ENCODE peak calls at places on chromosomes 3 and 15, in six cellular contexts. One of them, this sample, is unnamed.

GRCh38 chr3:42539871-42540714 is 37.6 kb downstream of the VIPR1 start:
- DNase-seq in GM12864: no peak
- DNase-seq in naive B cell: peak; percentile 54
- DNase-seq in SJCRH30: peak; percentile 39
- DNase-seq in Calu3: peak; percentile 88
- DNase-seq in neural crest cell: peak; percentile 51
- DNase-seq in this sample: peak; percentile 47

GRCh38 chr3:125511420-125512094 is 8.4 kb downstream of the SNX4 start:
- DNase-seq in GM12864: no peak
- DNase-seq in naive B cell: no peak
- DNase-seq in SJCRH30: no peak
- DNase-seq in Calu3: no peak
- DNase-seq in neural crest cell: no peak
- DNase-seq in this sample: no peak

GRCh38 chr3:129608087-129608935 is 1.8 kb upstream of the PLXND1 start:
- DNase-seq in GM12864: no peak
- DNase-seq in naive B cell: no peak
- DNase-seq in SJCRH30: peak; percentile 67
- DNase-seq in Calu3: no peak
- DNase-seq in neural crest cell: no peak
- DNase-seq in this sample: no peak

GRCh38 chr15:67146875-67147381 is 81.5 kb downstream of the SMAD3 start:
- DNase-seq in GM12864: no peak
- DNase-seq in naive B cell: no peak
- DNase-seq in SJCRH30: peak; percentile 88
- DNase-seq in Calu3: peak; percentile 53
- DNase-seq in neural crest cell: no peak
- DNase-seq in this sample: no peak

GRCh38 chr15:66886241-66886675 is 179.1 kb upstream of the SMAD3 start:
- DNase-seq in GM12864: no peak
- DNase-seq in naive B cell: no peak
- DNase-seq in SJCRH30: no peak
- DNase-seq in Calu3: no peak
- DNase-seq in neural crest cell: no peak
- DNase-seq in this sample: no peak

GRCh38 chr3:77620009-77620408 is 580.1 kb downstream of the ROBO2 start:
- DNase-seq in GM12864: no peak
- DNase-seq in naive B cell: no peak
- DNase-seq in SJCRH30: no peak
- DNase-seq in Calu3: no peak
- DNase-seq in neural crest cell: no peak
- DNase-seq in this sample: no peak

GRCh38 chr15:83753872-83754493 is 100.1 kb downstream of the ADAMTSL3 start:
- DNase-seq in GM12864: no peak
- DNase-seq in naive B cell: no peak
- DNase-seq in SJCRH30: no peak
- DNase-seq in Calu3: peak; percentile 51
- DNase-seq in neural crest cell: no peak
- DNase-seq in this sample: no peak

GRCh38 chr15:98286831-98287230 is 326.3 kb downstream of the ARRDC4 start:
- DNase-seq in GM12864: no peak
- DNase-seq in naive B cell: no peak
- DNase-seq in SJCRH30: no peak
- DNase-seq in Calu3: no peak
- DNase-seq in neural crest cell: no peak
- DNase-seq in this sample: no peak

GRCh38 chr3:44966795-44967278 is 9.1 kb downstream of the ZDHHC3 start:
- DNase-seq in GM12864: no peak
- DNase-seq in naive B cell: no peak
- DNase-seq in SJCRH30: no peak
- DNase-seq in Calu3: peak; percentile 61
- DNase-seq in neural crest cell: no peak
- DNase-seq in this sample: no peak

GRCh38 chr15:54289590-54290136 is 311.4 kb downstream of the UNC13C start:
- DNase-seq in GM12864: peak; percentile 16
- DNase-seq in naive B cell: no peak
- DNase-seq in SJCRH30: no peak
- DNase-seq in Calu3: no peak
- DNase-seq in neural crest cell: no peak
- DNase-seq in this sample: no peak

GRCh38 chr3:133469140-133469731 is 69.4 kb downstream of the BFSP2 start:
- DNase-seq in GM12864: no peak
- DNase-seq in naive B cell: no peak
- DNase-seq in SJCRH30: no peak
- DNase-seq in Calu3: no peak
- DNase-seq in neural crest cell: no peak
- DNase-seq in this sample: no peak

GRCh38 chr15:31260646-31261265 is 65.9 kb upstream of the KLF13 start:
- DNase-seq in GM12864: no peak
- DNase-seq in naive B cell: no peak
- DNase-seq in SJCRH30: no peak
- DNase-seq in Calu3: no peak
- DNase-seq in neural crest cell: no peak
- DNase-seq in this sample: no peak

GRCh38 chr3:4996223-4996765 is 17.1 kb downstream of the BHLHE40 start:
- DNase-seq in GM12864: no peak
- DNase-seq in naive B cell: no peak
- DNase-seq in SJCRH30: no peak
- DNase-seq in Calu3: no peak
- DNase-seq in neural crest cell: no peak
- DNase-seq in this sample: no peak

GRCh38 chr15:34241376-34242350 is 16.8 kb downstream of the EMC4 start:
- DNase-seq in GM12864: peak; percentile 19
- DNase-seq in naive B cell: peak; percentile 31
- DNase-seq in SJCRH30: peak; percentile 46
- DNase-seq in Calu3: no peak
- DNase-seq in neural crest cell: no peak
- DNase-seq in this sample: no peak

GRCh38 chr3:125435231-125435630 is 60.1 kb upstream of the ZNF148 start:
- DNase-seq in GM12864: no peak
- DNase-seq in naive B cell: no peak
- DNase-seq in SJCRH30: no peak
- DNase-seq in Calu3: no peak
- DNase-seq in neural crest cell: no peak
- DNase-seq in this sample: no peak